ENCODE peak calls at places on chromosomes 3 and 15, in six cellular contexts. One of them, this sample, is unnamed.
A peak's percentile ranks its signal among the peaks of the same experiment; 100 is the strongest.

GRCh38 chr3:150202696-150203095 is 205.4 kb upstream of the TSC22D2 start:
- DNase-seq in GM23338: peak; percentile 36
- DNase-seq in fibroblast of lung: no peak
- DNase-seq in body of pancreas: no peak
- DNase-seq in stomach: no peak
- DNase-seq in thoracic aorta: no peak
- DNase-seq in this sample: peak; percentile 47

GRCh38 chr15:70748281-70748747 is 15.0 kb downstream of the UACA start:
- DNase-seq in GM23338: no peak
- DNase-seq in fibroblast of lung: peak; percentile 13
- DNase-seq in body of pancreas: peak; percentile 38
- DNase-seq in stomach: peak; percentile 48
- DNase-seq in thoracic aorta: no peak
- DNase-seq in this sample: no peak

GRCh38 chr3:127587876-127588275 is 2.7 kb downstream of the TPRA1 start:
- DNase-seq in GM23338: no peak
- DNase-seq in fibroblast of lung: no peak
- DNase-seq in body of pancreas: no peak
- DNase-seq in stomach: no peak
- DNase-seq in thoracic aorta: no peak
- DNase-seq in this sample: no peak

GRCh38 chr3:12714278-12714677 is 44.8 kb downstream of the TMEM40 start:
- DNase-seq in GM23338: no peak
- DNase-seq in fibroblast of lung: no peak
- DNase-seq in body of pancreas: no peak
- DNase-seq in stomach: no peak
- DNase-seq in thoracic aorta: no peak
- DNase-seq in this sample: no peak

GRCh38 chr3:106508331-106508893 is 639.6 kb upstream of the CBLB start:
- DNase-seq in GM23338: no peak
- DNase-seq in fibroblast of lung: no peak
- DNase-seq in body of pancreas: no peak
- DNase-seq in stomach: no peak
- DNase-seq in thoracic aorta: no peak
- DNase-seq in this sample: no peak

GRCh38 chr15:95277266-95277665 is 1045.9 kb downstream of the MCTP2 start:
- DNase-seq in GM23338: no peak
- DNase-seq in fibroblast of lung: peak; percentile 85
- DNase-seq in body of pancreas: no peak
- DNase-seq in stomach: no peak
- DNase-seq in thoracic aorta: no peak
- DNase-seq in this sample: no peak

GRCh38 chr3:151314593-151314992 is 2.0 kb downstream of the GPR87 start:
- DNase-seq in GM23338: no peak
- DNase-seq in fibroblast of lung: no peak
- DNase-seq in body of pancreas: no peak
- DNase-seq in stomach: no peak
- DNase-seq in thoracic aorta: no peak
- DNase-seq in this sample: no peak

GRCh38 chr3:165643433-165643824 is 193.8 kb downstream of the BCHE start:
- DNase-seq in GM23338: no peak
- DNase-seq in fibroblast of lung: peak; percentile 78
- DNase-seq in body of pancreas: no peak
- DNase-seq in stomach: no peak
- DNase-seq in thoracic aorta: no peak
- DNase-seq in this sample: no peak

GRCh38 chr15:73633991-73634495 is 854 bp upstream of the NPTN start:
- DNase-seq in GM23338: no peak
- DNase-seq in fibroblast of lung: peak; percentile 94
- DNase-seq in body of pancreas: no peak
- DNase-seq in stomach: no peak
- DNase-seq in thoracic aorta: no peak
- DNase-seq in this sample: no peak

GRCh38 chr3:111650378-111651275 is 55.5 kb upstream of the ZBED2 start:
- DNase-seq in GM23338: no peak
- DNase-seq in fibroblast of lung: no peak
- DNase-seq in body of pancreas: peak; percentile 20
- DNase-seq in stomach: no peak
- DNase-seq in thoracic aorta: no peak
- DNase-seq in this sample: no peak

GRCh38 chr15:77706482-77707244 is 74.0 kb upstream of the LINGO1 start:
- DNase-seq in GM23338: no peak
- DNase-seq in fibroblast of lung: no peak
- DNase-seq in body of pancreas: no peak
- DNase-seq in stomach: no peak
- DNase-seq in thoracic aorta: no peak
- DNase-seq in this sample: no peak

GRCh38 chr15:46808834-46809233 is 908.5 kb upstream of the SEMA6D start:
- DNase-seq in GM23338: no peak
- DNase-seq in fibroblast of lung: no peak
- DNase-seq in body of pancreas: no peak
- DNase-seq in stomach: no peak
- DNase-seq in thoracic aorta: no peak
- DNase-seq in this sample: no peak

GRCh38 chr15:65576669-65577068 is 34.3 kb downstream of the INTS14 start:
- DNase-seq in GM23338: no peak
- DNase-seq in fibroblast of lung: peak; percentile 91
- DNase-seq in body of pancreas: no peak
- DNase-seq in stomach: no peak
- DNase-seq in thoracic aorta: no peak
- DNase-seq in this sample: no peak

DNA sequence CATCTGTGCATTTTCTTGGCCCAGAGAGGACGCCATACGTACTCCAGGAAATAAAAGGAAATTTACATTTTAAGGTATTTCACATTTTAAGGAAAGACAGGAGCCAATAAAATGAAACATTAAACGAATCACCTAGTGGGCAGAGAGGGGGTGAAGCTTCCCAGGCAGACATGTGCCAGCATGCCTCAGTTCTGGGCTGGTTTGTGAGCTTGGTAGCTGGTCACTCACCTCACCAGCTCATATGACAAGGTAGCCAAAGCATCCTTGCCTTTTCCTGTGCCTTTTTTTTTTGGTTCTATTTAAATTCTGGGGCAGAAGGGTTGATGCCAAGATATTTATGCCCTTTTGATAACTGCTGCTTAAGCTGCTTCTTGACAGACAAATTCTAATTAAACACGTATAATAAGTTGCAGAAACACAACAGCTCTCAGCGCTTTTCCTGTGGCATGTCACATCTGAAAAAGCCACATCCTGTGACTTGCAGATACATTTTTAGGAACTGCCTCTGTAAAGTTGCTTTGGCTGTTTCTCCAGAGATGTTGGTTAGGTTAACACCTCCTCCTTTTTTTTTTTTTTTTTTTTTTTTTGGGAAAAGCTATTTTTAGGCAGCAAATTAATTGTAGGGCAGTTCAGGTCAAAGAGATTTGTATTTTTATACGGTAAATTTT is 218.6 kb downstream of the PDCD6IP start:
- DNase-seq in GM23338: no peak
- DNase-seq in fibroblast of lung: no peak
- DNase-seq in body of pancreas: no peak
- DNase-seq in stomach: no peak
- DNase-seq in thoracic aorta: no peak
- DNase-seq in this sample: no peak
- H3K4me1 ChIP-seq in GM23338: no peaks in the 10 kb centered on the region
- H3K4me1 ChIP-seq in fibroblast of lung: no peaks in the 10 kb centered on the region
- H3K4me1 ChIP-seq in body of pancreas: no peaks in the 10 kb centered on the region
- H3K4me1 ChIP-seq in stomach: no peaks in the 10 kb centered on the region
- H3K4me1 ChIP-seq in thoracic aorta: peaks cover 7% of the 10 kb centered on the region
- H3K4me1 ChIP-seq in this sample: peaks cover 8% of the 10 kb centered on the region

GRCh38 chr15:52786436-52787122 is 3.6 kb downstream of the ONECUT1 start:
- DNase-seq in GM23338: peak; percentile 70
- DNase-seq in fibroblast of lung: no peak
- DNase-seq in body of pancreas: peak; percentile 57
- DNase-seq in stomach: no peak
- DNase-seq in thoracic aorta: no peak
- DNase-seq in this sample: no peak
- H3K4me1 ChIP-seq in GM23338: peaks cover 48% of the 10 kb centered on the region
- H3K4me1 ChIP-seq in fibroblast of lung: no peaks in the 10 kb centered on the region
- H3K4me1 ChIP-seq in body of pancreas: peaks cover 45% of the 10 kb centered on the region
- H3K4me1 ChIP-seq in stomach: peaks cover 82% of the 10 kb centered on the region
- H3K4me1 ChIP-seq in thoracic aorta: peaks cover 26% of the 10 kb centered on the region
- H3K4me1 ChIP-seq in this sample: peaks cover 54% of the 10 kb centered on the region

GRCh38 chr3:72095521-72095920 is 310.6 kb upstream of the PROK2 start:
- DNase-seq in GM23338: no peak
- DNase-seq in fibroblast of lung: no peak
- DNase-seq in body of pancreas: no peak
- DNase-seq in stomach: no peak
- DNase-seq in thoracic aorta: no peak
- DNase-seq in this sample: no peak
- H3K4me1 ChIP-seq in GM23338: no peaks in the 10 kb centered on the region
- H3K4me1 ChIP-seq in fibroblast of lung: no peaks in the 10 kb centered on the region
- H3K4me1 ChIP-seq in body of pancreas: peaks cover 3% of the 10 kb centered on the region
- H3K4me1 ChIP-seq in stomach: peaks cover 5% of the 10 kb centered on the region
- H3K4me1 ChIP-seq in thoracic aorta: no peaks in the 10 kb centered on the region
- H3K4me1 ChIP-seq in this sample: peaks cover 1% of the 10 kb centered on the region

GRCh38 chr3:46284981-46285683 is 42.9 kb downstream of the CCR3 start:
- DNase-seq in GM23338: no peak
- DNase-seq in fibroblast of lung: peak; percentile 2
- DNase-seq in body of pancreas: no peak
- DNase-seq in stomach: no peak
- DNase-seq in thoracic aorta: no peak
- DNase-seq in this sample: peak; percentile 89
- H3K4me1 ChIP-seq in GM23338: no peaks in the 10 kb centered on the region
- H3K4me1 ChIP-seq in fibroblast of lung: no peaks in the 10 kb centered on the region
- H3K4me1 ChIP-seq in body of pancreas: no peaks in the 10 kb centered on the region
- H3K4me1 ChIP-seq in stomach: no peaks in the 10 kb centered on the region
- H3K4me1 ChIP-seq in thoracic aorta: no peaks in the 10 kb centered on the region
- H3K4me1 ChIP-seq in this sample: peaks cover 7% of the 10 kb centered on the region

GRCh38 chr15:90030376-90030775 is 29.3 kb downstream of the ZNF710 start:
- DNase-seq in GM23338: no peak
- DNase-seq in fibroblast of lung: no peak
- DNase-seq in body of pancreas: peak; percentile 79
- DNase-seq in stomach: peak; percentile 49
- DNase-seq in thoracic aorta: no peak
- DNase-seq in this sample: no peak
- H3K4me1 ChIP-seq in GM23338: peaks cover 36% of the 10 kb centered on the region
- H3K4me1 ChIP-seq in fibroblast of lung: peaks cover 12% of the 10 kb centered on the region
- H3K4me1 ChIP-seq in body of pancreas: peaks cover 79% of the 10 kb centered on the region
- H3K4me1 ChIP-seq in stomach: peaks cover 77% of the 10 kb centered on the region
- H3K4me1 ChIP-seq in thoracic aorta: peaks cover 3% of the 10 kb centered on the region
- H3K4me1 ChIP-seq in this sample: peaks cover 41% of the 10 kb centered on the region

GRCh38 chr3:46427929-46428833 is 21.1 kb downstream of the CCRL2 start:
- DNase-seq in GM23338: no peak
- DNase-seq in fibroblast of lung: no peak
- DNase-seq in body of pancreas: no peak
- DNase-seq in stomach: no peak
- DNase-seq in thoracic aorta: no peak
- DNase-seq in this sample: no peak
- H3K4me1 ChIP-seq in GM23338: no peaks in the 10 kb centered on the region
- H3K4me1 ChIP-seq in fibroblast of lung: no peaks in the 10 kb centered on the region
- H3K4me1 ChIP-seq in body of pancreas: no peaks in the 10 kb centered on the region
- H3K4me1 ChIP-seq in stomach: peaks cover 8% of the 10 kb centered on the region
- H3K4me1 ChIP-seq in thoracic aorta: no peaks in the 10 kb centered on the region
- H3K4me1 ChIP-seq in this sample: no peaks in the 10 kb centered on the region

GRCh38 chr3:177359601-177360357 is 162.5 kb upstream of the TBL1XR1 start:
- DNase-seq in GM23338: peak; percentile 99
- DNase-seq in fibroblast of lung: peak; percentile 99
- DNase-seq in body of pancreas: peak; percentile 97
- DNase-seq in stomach: peak; percentile 96
- DNase-seq in thoracic aorta: peak; percentile 86
- DNase-seq in this sample: peak; percentile 98
- H3K4me1 ChIP-seq in GM23338: peaks cover 25% of the 10 kb centered on the region
- H3K4me1 ChIP-seq in fibroblast of lung: peaks cover 21% of the 10 kb centered on the region
- H3K4me1 ChIP-seq in body of pancreas: peaks cover 43% of the 10 kb centered on the region
- H3K4me1 ChIP-seq in stomach: peaks cover 60% of the 10 kb centered on the region
- H3K4me1 ChIP-seq in thoracic aorta: peaks cover 39% of the 10 kb centered on the region
- H3K4me1 ChIP-seq in this sample: peaks cover 73% of the 10 kb centered on the region

DNA sequence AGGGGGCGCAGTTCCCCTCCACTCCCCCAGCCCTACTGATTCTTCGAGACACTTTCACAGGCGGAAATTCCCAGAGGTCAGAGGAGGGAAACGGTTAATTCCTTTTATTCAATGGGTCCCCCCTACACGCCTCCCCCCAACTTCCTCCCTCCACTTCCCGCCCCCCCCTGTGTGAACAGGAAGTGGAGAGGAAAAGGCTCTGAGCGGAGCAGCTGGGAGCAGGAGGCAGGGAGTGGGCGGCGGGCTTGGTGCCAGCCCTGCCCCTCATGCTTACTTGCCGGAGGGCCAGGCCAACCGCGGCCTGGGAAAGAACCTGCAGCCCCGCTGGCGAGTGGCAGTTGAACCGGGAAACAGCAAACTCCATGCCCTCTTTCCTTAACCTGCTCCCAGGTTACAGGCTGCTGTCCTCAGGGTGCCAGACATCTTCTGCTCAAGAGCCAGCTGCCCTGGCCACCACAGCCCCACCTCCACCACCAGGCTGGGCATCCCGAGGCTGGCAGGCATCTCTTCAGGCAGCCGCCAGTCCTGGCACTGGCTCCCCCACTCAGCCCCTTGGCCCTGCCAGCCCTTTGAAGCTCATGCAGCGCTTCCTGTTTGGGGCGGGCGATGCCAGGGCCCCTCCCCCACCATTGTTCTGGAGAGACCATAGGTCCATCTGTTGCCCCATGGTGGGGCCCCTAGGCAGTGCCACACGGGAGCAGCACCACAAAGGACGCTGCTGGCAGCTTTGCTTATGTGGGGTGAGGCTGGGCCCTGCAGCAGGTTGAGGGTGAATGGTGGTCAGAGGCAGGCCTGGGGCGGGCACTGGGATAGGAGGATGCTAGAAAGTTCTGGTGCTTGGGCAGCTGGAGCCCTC is 12.9 kb downstream of the VPS18 start:
- DNase-seq in GM23338: no peak
- DNase-seq in fibroblast of lung: peak; percentile 51
- DNase-seq in body of pancreas: peak; percentile 60
- DNase-seq in stomach: peak; percentile 74
- DNase-seq in thoracic aorta: no peak
- DNase-seq in this sample: no peak
- H3K4me1 ChIP-seq in GM23338: peaks cover 27% of the 10 kb centered on the region
- H3K4me1 ChIP-seq in fibroblast of lung: peaks cover 24% of the 10 kb centered on the region
- H3K4me1 ChIP-seq in body of pancreas: peaks cover 36% of the 10 kb centered on the region
- H3K4me1 ChIP-seq in stomach: peaks cover 52% of the 10 kb centered on the region
- H3K4me1 ChIP-seq in thoracic aorta: peaks cover 20% of the 10 kb centered on the region
- H3K4me1 ChIP-seq in this sample: peaks cover 56% of the 10 kb centered on the region